ENCODE peak calls at places on chromosomes 13 and 19, in four cellular contexts. One of them, this sample, is unnamed.

GRCh38 chr13:44921931-44922758 is 67.1 kb downstream of the NUFIP1 start:
- DNase-seq in epithelial cell of esophagus: peak; percentile 95
- DNase-seq in IMR-90: peak; percentile 98
- DNase-seq in AG04450: peak; percentile 93
- DNase-seq in this sample: peak; percentile 90

GRCh38 chr19:32896516-32897214 is 27.1 kb upstream of the SLC7A9 start:
- DNase-seq in epithelial cell of esophagus: no peak
- DNase-seq in AG04450: no peak
- DNase-seq in IMR-90: peak; percentile 39
- DNase-seq in this sample: peak; percentile 3

GRCh38 chr19:18340237-18340989 is at the start of gene PGPEP1:
- DNase-seq in AG04450: no peak
- DNase-seq in IMR-90: peak; percentile 41
- DNase-seq in epithelial cell of esophagus: peak; percentile 27
- DNase-seq in this sample: no peak

GRCh38 chr13:66210677-66211076 is 1019.5 kb downstream of the PCDH9 start:
- DNase-seq in epithelial cell of esophagus: peak; percentile 51
- DNase-seq in IMR-90: peak; percentile 91
- DNase-seq in AG04450: peak; percentile 50
- DNase-seq in this sample: peak; percentile 57

GRCh38 chr13:66501187-66501586 is 728.9 kb downstream of the PCDH9 start:
- DNase-seq in AG04450: no peak
- DNase-seq in IMR-90: peak; percentile 78
- DNase-seq in epithelial cell of esophagus: peak; percentile 77
- DNase-seq in this sample: no peak

GRCh38 chr13:75635101-75635620 is 969 bp upstream of the LMO7 start:
- DNase-seq in epithelial cell of esophagus: no peak
- DNase-seq in IMR-90: no peak
- DNase-seq in AG04450: no peak
- DNase-seq in this sample: no peak

GRCh38 chr13:48334534-48335127 is 31.1 kb downstream of the RB1 start:
- DNase-seq in AG04450: no peak
- DNase-seq in epithelial cell of esophagus: peak; percentile 55
- DNase-seq in IMR-90: peak; percentile 45
- DNase-seq in this sample: peak; percentile 16

GRCh38 chr19:5014941-5015340 is 46.0 kb downstream of the KDM4B start:
- DNase-seq in epithelial cell of esophagus: no peak
- DNase-seq in IMR-90: no peak
- DNase-seq in AG04450: no peak
- DNase-seq in this sample: no peak

GRCh38 chr13:20945952-20946383 is 43.4 kb upstream of the XPO4 start:
- DNase-seq in AG04450: no peak
- DNase-seq in IMR-90: no peak
- DNase-seq in epithelial cell of esophagus: no peak
- DNase-seq in this sample: no peak

GRCh38 chr13:112213467-112214245 is 146.7 kb downstream of the SOX1 start:
- DNase-seq in epithelial cell of esophagus: no peak
- DNase-seq in AG04450: no peak
- DNase-seq in IMR-90: no peak
- DNase-seq in this sample: no peak

DNA sequence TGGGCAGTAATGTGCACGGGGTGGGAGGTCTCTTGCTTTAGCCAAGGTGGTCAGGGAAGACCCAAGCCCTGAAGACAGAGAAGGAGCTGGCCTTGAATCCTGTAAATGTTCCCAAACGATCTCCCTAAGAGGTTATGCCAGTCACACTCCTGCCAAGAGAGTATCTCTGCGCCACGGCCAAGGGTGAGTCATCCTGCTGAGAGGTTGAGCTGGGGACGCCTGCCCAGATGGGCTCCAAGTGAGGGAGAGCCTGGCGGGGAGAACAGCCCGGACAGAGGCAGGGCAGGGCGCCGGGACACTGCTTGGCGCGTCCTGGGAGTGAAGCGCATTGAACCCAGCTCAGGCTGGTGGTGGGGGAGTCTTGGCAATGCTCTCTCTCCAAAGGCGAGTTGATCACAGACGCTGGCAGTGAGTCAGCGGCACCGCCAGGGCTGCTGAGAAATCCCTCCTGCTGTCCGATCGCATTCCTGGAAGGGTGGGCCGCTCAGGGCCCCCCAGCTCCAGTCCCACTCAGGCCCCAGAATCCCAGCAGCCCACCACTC is 16.4 kb downstream of the SULT2B1 start:
- DNase-seq in IMR-90: peak; percentile 88
- DNase-seq in epithelial cell of esophagus: peak; percentile 86
- DNase-seq in AG04450: peak; percentile 59
- DNase-seq in this sample: no peak
- H3K4me3 ChIP-seq in IMR-90: no peak overlapping the region
- H3K4me3 ChIP-seq in epithelial cell of esophagus: no peak overlapping the region
- H3K4me3 ChIP-seq in AG04450: peak overlapping the region; percentile 32
- H3K4me3 ChIP-seq in this sample: peak overlapping the region; percentile 13

GRCh38 chr19:10388957-10389356 is 8.6 kb upstream of the TYK2 start:
- DNase-seq in epithelial cell of esophagus: peak; percentile 79
- DNase-seq in AG04450: peak; percentile 50
- DNase-seq in IMR-90: peak; percentile 71
- DNase-seq in this sample: peak; percentile 35

GRCh38 chr19:10390652-10391286 is 10.4 kb upstream of the TYK2 start:
- DNase-seq in epithelial cell of esophagus: peak; percentile 85
- DNase-seq in IMR-90: peak; percentile 71
- DNase-seq in AG04450: peak; percentile 46
- DNase-seq in this sample: no peak

GRCh38 chr19:10392120-10392519 is 11.2 kb downstream of the CDC37 start:
- DNase-seq in AG04450: no peak
- DNase-seq in IMR-90: no peak
- DNase-seq in epithelial cell of esophagus: no peak
- DNase-seq in this sample: no peak

GRCh38 chr19:10393137-10393536 is 10.2 kb downstream of the CDC37 start:
- DNase-seq in epithelial cell of esophagus: no peak
- DNase-seq in IMR-90: no peak
- DNase-seq in AG04450: no peak
- DNase-seq in this sample: no peak

GRCh38 chr19:10389863-10390262 is 9.5 kb upstream of the TYK2 start:
- DNase-seq in IMR-90: no peak
- DNase-seq in epithelial cell of esophagus: no peak
- DNase-seq in AG04450: no peak
- DNase-seq in this sample: no peak
- TF ChIP-seq CTCF in IMR-90: peak; percentile 17
- TF ChIP-seq CTCF in epithelial cell of esophagus: peak; percentile 9
- TF ChIP-seq CTCF in AG04450: peak; percentile 27
- TF ChIP-seq CTCF in this sample: peak; percentile 39

DNA sequence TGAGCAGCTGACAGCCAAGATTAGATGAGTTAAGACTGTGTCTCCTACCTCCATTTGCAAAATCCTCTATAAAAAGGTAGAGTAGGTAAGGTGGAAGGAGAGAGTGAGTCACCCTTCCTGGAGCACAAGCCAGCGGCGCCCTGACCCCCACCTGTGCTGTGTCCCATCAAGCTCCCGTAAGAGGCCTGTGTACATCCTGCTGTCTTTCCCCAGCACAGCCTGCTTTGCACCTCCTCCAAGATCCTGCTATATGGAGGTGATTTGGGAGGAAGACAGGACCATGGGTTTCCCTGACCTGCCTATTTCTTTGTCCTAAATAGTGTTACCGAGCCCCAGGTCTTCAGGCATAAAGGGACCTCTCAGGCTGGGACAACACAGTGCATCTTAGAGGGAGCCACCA is 62.3 kb upstream of the UQCRFS1 start:
- DNase-seq in IMR-90: no peak
- DNase-seq in AG04450: no peak
- DNase-seq in epithelial cell of esophagus: no peak
- DNase-seq in this sample: no peak
- H3K4me3 ChIP-seq in IMR-90: no peak overlapping the region
- H3K4me3 ChIP-seq in AG04450: no peak overlapping the region
- H3K4me3 ChIP-seq in epithelial cell of esophagus: no peak overlapping the region
- H3K4me3 ChIP-seq in this sample: no peak overlapping the region

DNA sequence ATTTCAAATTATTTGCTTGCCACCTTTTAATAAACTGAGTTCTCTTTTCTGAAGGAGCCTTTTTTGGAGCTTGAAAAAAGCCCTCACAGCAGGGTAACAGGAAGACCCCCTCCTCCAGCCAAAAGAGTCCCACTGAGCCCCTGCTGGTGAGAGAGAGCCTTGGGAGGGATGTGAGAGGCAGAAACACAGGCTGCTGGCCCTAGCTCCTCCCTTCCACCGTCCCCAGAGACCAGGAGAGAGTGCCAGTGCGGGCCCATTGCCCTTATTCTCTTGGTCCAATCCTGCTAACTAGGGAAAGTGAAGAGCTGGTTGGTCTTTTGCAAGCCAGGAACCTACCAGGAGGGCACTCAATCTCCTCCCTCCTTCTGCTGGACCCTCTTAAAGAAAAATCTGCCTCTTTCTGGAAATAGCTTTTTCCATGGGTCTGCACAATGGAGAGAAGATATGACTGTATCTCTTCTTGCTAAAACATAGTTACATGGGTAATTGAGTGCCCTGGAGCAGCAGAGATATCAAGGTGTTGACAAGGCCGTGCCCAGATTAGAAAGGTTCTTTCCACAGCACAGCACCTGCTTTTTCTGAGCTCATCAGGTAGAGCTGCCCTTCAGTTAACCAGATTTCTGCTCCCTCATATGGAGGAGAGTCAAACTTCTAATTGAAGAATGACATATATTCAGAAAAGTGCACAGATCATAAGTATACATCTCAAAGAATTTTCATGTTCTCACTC is 113.9 kb downstream of the LRCH1 start:
- DNase-seq in IMR-90: no peak
- DNase-seq in AG04450: no peak
- DNase-seq in epithelial cell of esophagus: no peak
- DNase-seq in this sample: no peak
- TF ChIP-seq CTCF in IMR-90: no peak
- TF ChIP-seq CTCF in AG04450: no peak
- TF ChIP-seq CTCF in epithelial cell of esophagus: no peak
- TF ChIP-seq CTCF in this sample: no peak

This sample was measured in AG09309.